ENCODE peak calls at places on chromosomes 7 and 10, in ten cellular contexts. F is Kasumi-1; K is GM10248; C is endodermal cell; M is kidney epithelial cell; L is stimulated activated CD8-positive, alpha-beta memory T cell treated with anti-CD3 and anti-CD28 coated beads, Interleukin-7, amount 100 ng/mL, for 4 hours; Q is G401; Y is HTR-8/SVneo; I is non-pigmented ciliary epithelial cell; Z is tibial nerve. U is an unnamed sample.

GRCh38 chr7:3158501-3158900 is 114.8 kb upstream of the CARD11 start:
- DNase-seq in Z (no peak), F (no peak), M (no peak), L (no peak), C (no peak), Y (no peak), K (no peak), I (no peak), Q (no peak), U (no peak)

GRCh38 chr7:29976265-29976664 is 13.3 kb downstream of the SCRN1 start:
- DNase-seq in L (no peak), M (no peak), I (no peak), Y (no peak), Z (no peak), C (no peak), F (no peak), Q (peak), K (no peak), U (no peak)

GRCh38 chr7:93723424-93724124 is 149.1 kb upstream of the CALCR start:
- DNase-seq in L (no peak), F (no peak), Y (no peak), C (no peak), Z (no peak), I (no peak), M (no peak), Q (no peak), K (no peak), U (no peak)

GRCh38 chr10:93376372-93377296 is 105.5 kb downstream of the MYOF start:
- DNase-seq in F (peak), Q (peak), Y (peak), K (peak), I (peak), C (peak), L (no peak), M (peak), Z (no peak), U (peak)

GRCh38 chr10:11597470-11597869 is 14.0 kb downstream of the USP6NL start:
- DNase-seq in Y (no peak), F (no peak), I (no peak), M (no peak), Q (no peak), C (no peak), Z (no peak), K (no peak), L (no peak), U (no peak)

GRCh38 chr7:142516038-142516501 is 233.2 kb upstream of the PRSS1 start:
- DNase-seq in C (peak), Z (no peak), K (peak), I (no peak), L (no peak), F (peak), Y (peak), M (no peak), Q (peak), U (peak)

GRCh38 chr7:38321050-38321449 is 47.6 kb upstream of the TARP start:
- DNase-seq in Q (no peak), M (no peak), F (no peak), I (no peak), K (no peak), L (no peak), C (no peak), Z (no peak), Y (no peak), U (no peak)

GRCh38 chr7:8236781-8237407 is 25.1 kb downstream of the ICA1 start:
- DNase-seq in F (no peak), L (no peak), M (no peak), Z (no peak), K (no peak), Q (peak), I (no peak), Y (no peak), C (no peak), U (no peak)

GRCh38 chr10:70555371-70555770 is 47.2 kb downstream of the PRF1 start:
- DNase-seq in Y (no peak), C (no peak), M (no peak), F (no peak), L (no peak), K (no peak), I (no peak), Z (no peak), Q (no peak), U (no peak)

GRCh38 chr10:5047912-5048628 is 44.4 kb upstream of the AKR1C2 start:
- DNase-seq in F (no peak), C (no peak), Y (no peak), L (no peak), I (no peak), K (no peak), M (no peak), Z (no peak), Q (no peak), U (no peak)